ENCODE peak calls at places on chromosomes 16 and 17, in seven cellular contexts. M is Caco-2, S is PC-3, T is kidney, E is pancreas, D is cardiac fibroblast, B is sigmoid colon. V is an unnamed sample.

GRCh38 chr17:66459811-66460270 is 157.4 kb downstream of the PRKCA start:
- DNase-seq in E (peak; percentile 31), S (peak; percentile 97), D (peak; percentile 99), M (peak; percentile 26), T (peak; percentile 86), B (peak; percentile 92), V (peak; percentile 98)

GRCh38 chr17:63361182-63361581 is 84.9 kb downstream of the CYB561 start:
- DNase-seq in B (no peak), E (no peak), M (no peak), S (no peak), T (peak; percentile 46), D (no peak), V (no peak)

GRCh38 chr16:49459953-49460735 is 86.5 kb downstream of the C16orf78 start:
- DNase-seq in M (no peak), S (no peak), T (no peak), D (no peak), B (peak; percentile 7), E (no peak), V (no peak)

GRCh38 chr17:9268546-9268945 is 247.2 kb downstream of the NTN1 start:
- DNase-seq in D (no peak), M (no peak), T (no peak), B (no peak), E (no peak), S (no peak), V (no peak)

GRCh38 chr17:16407911-16408588 is 7.3 kb upstream of the TRPV2 start:
- DNase-seq in E (peak; percentile 63), M (no peak), D (peak; percentile 60), B (peak; percentile 87), S (peak; percentile 47), T (peak; percentile 87), V (peak; percentile 65)

GRCh38 chr17:62405451-62405850 is 18.2 kb upstream of the METTL2A start:
- DNase-seq in T (no peak), S (no peak), D (no peak), B (no peak), E (no peak), M (no peak), V (no peak)

GRCh38 chr17:58837699-58838098 is 82.0 kb downstream of the PPM1E start:
- DNase-seq in D (no peak), B (no peak), T (no peak), M (no peak), E (no peak), S (no peak), V (no peak)

GRCh38 chr17:8408371-8408770 is 10.7 kb upstream of the RNF222 start:
- DNase-seq in B (no peak), S (peak; percentile 65), T (peak; percentile 91), E (no peak), D (no peak), M (no peak), V (no peak)

GRCh38 chr16:56884026-56884582 is 19.1 kb downstream of the SLC12A3 start:
- DNase-seq in T (no peak), E (no peak), D (no peak), M (no peak), B (no peak), S (no peak), V (no peak)

GRCh38 chr16:59971264-59971663 is 1237.1 kb upstream of the GOT2 start:
- DNase-seq in B (no peak), T (no peak), D (no peak), E (no peak), S (peak; percentile 15), M (no peak), V (no peak)

GRCh38 chr16:70634861-70635260 is 11.5 kb upstream of the IL34 start:
- DNase-seq in E (no peak), D (peak; percentile 65), T (no peak), M (no peak), B (no peak), S (no peak), V (no peak)

GRCh38 chr17:19248923-19249574 is 11.9 kb downstream of the EPN2 start:
- DNase-seq in S (peak; percentile 82), T (peak; percentile 80), M (no peak), B (peak; percentile 83), D (peak; percentile 73), E (no peak), V (peak; percentile 88)

GRCh38 chr16:67327774-67328173 is 1.2 kb downstream of the LRRC36 start:
- DNase-seq in T (no peak), D (no peak), S (no peak), B (no peak), E (no peak), M (no peak), V (no peak)

GRCh38 chr17:32813021-32813420 is 63.9 kb downstream of the MYO1D start:
- DNase-seq in B (no peak), S (peak; percentile 34), M (no peak), D (peak; percentile 16), T (no peak), E (no peak), V (peak; percentile 19)

GRCh38 chr17:12047977-12048376 is 27.3 kb downstream of the MAP2K4 start:
- DNase-seq in M (no peak), B (no peak), S (peak; percentile 56), E (no peak), T (no peak), D (peak; percentile 10), V (peak; percentile 17)

GRCh38 chr16:83901101-83901500 is 2.2 kb downstream of the MLYCD start:
- DNase-seq in E (no peak), B (no peak), S (no peak), D (no peak), T (no peak), M (no peak), V (no peak)

GRCh38 chr17:56319531-56319930 is 166.3 kb downstream of the ANKFN1 start:
- DNase-seq in T (no peak), D (peak; percentile 25), E (no peak), M (peak; percentile 68), S (peak; percentile 84), B (no peak), V (peak; percentile 73)

GRCh38 chr17:12514596-12514995 is 151.1 kb upstream of the MYOCD start:
- DNase-seq in D (peak; percentile 2), M (no peak), E (no peak), B (no peak), T (no peak), S (no peak), V (no peak)

GRCh38 chr16:15876503-15876902 is 11.9 kb downstream of the CEP20 start:
- DNase-seq in M (no peak), E (no peak), S (peak; percentile 30), D (no peak), T (no peak), B (no peak), V (no peak)

GRCh38 chr17:81394377-81394747 is 895 bp upstream of the BAHCC1 start:
- DNase-seq in E (no peak), D (no peak), B (no peak), M (no peak), T (no peak), S (peak; percentile 19), V (no peak)
- TF ChIP-seq CTCF in E (no peak), D (no peak), B (no peak), M (no peak), T (no peak), S (no peak), V (no peak)

DNA sequence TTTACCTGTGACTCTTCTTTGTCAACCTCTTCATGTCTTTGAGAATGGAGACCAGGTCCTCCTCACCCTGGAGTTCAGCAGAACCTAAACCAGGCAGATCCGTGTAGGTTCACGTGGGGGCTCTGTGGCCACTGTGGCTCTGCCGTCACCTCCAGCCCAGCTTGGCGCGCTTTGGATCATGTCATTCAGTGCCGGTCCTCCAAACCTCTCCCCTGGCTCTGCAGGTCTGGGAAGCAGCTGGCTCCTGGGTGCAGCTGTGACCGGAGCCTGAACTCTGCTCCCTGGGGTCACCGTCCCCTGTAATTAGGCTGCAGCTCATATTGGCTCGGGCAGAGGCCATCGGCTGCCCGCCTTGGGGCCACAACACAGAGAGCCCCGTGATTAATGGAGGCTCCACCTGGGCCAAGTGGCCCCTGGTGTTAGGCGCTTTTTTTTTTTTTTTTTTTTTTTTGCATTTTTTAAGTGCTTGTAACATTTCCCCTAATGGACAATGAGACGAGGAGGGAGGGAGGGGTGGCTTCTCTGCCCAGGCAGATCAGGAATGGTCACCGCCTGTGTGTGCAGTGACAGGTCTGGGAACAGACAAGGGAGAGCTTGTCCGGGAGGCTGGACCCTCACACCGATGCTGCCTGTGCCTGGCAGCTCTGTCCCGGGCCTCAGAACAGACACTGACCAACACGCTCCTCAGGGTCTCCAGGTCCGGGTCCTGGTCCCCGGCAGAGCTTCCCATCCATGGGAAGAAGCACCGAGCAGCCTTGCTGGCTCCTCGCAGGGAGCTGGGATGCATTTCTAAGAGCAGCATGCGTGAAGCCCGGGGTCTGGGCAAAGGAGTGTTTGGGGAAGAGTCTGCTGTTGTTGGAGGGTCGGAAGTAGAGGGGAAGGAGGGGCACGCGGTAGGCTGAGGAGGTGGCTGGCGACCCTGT is 247.9 kb downstream of the SEC14L1 start:
- DNase-seq in E (no peak), B (no peak), S (no peak), T (no peak), D (no peak), M (peak; percentile 26), V (no peak)
- H3K4me3 ChIP-seq in E (no peak overlapping the region), B (no peak overlapping the region), S (no peak overlapping the region), T (no peak overlapping the region), D (no peak overlapping the region), M (no peak overlapping the region), V (no peak overlapping the region)

GRCh38 chr17:57584050-57584551 is 161.0 kb downstream of the CCDC182 start:
- DNase-seq in M (no peak), B (no peak), S (no peak), E (no peak), D (no peak), T (no peak), V (no peak)
- TF ChIP-seq CTCF in M (no peak), B (no peak), S (no peak), E (no peak), D (no peak), T (no peak), V (no peak)

GRCh38 chr16:8874388-8874787 is 5.6 kb upstream of the CARHSP1 start:
- DNase-seq in T (no peak), E (no peak), M (no peak), S (no peak), B (no peak), D (peak; percentile 75), V (no peak)

GRCh38 chr16:8872967-8873865 is 4.4 kb upstream of the CARHSP1 start:
- DNase-seq in B (no peak), D (no peak), T (no peak), M (peak; percentile 19), E (no peak), S (no peak), V (no peak)

GRCh38 chr16:8869212-8869987 is 594 bp upstream of the CARHSP1 start:
- DNase-seq in B (no peak), M (peak; percentile 66), T (no peak), S (no peak), D (no peak), E (no peak), V (no peak)

GRCh38 chr16:8868272-8869211 is at the start of gene CARHSP1:
- DNase-seq in M (peak; percentile 89), T (peak; percentile 96), D (peak; percentile 94), S (peak; percentile 84), E (peak; percentile 85), B (peak; percentile 93), V (peak; percentile 92)

DNA sequence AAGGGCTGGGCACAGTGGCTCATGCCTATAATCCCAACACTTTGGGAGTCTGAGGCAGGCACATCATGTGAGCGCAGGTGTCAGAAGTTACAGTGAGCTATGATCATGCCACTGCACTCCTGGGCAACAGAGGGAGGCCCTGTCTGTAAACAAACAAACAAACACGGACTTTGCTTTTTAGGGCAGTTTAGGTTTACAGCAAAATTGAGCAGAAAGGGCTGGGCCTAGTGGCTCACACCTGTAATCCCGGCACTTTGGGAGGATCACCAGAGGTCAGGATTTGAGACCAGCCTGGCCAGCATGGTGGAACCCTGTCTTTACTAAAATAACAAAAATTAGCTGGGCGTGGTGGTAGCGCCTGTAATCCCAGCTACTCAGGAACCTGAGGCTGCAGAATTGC is 3.3 kb upstream of the CARHSP1 start:
- DNase-seq in M (no peak), D (no peak), E (no peak), S (no peak), T (no peak), B (no peak), V (no peak)
- H3K4me3 ChIP-seq in M (no peak overlapping the region), D (no peak overlapping the region), E (no peak overlapping the region), S (no peak overlapping the region), T (no peak overlapping the region), B (no peak overlapping the region), V (no peak overlapping the region)